ENCODE peak calls at places on chromosomes 2 and 18, in five cellular contexts. E, K, Y, J and C are unnamed samples.
A peak's percentile ranks its signal among the peaks of the same experiment; 100 is the strongest.

GRCh38 chr2:179692610-179693009 is 168.8 kb downstream of the ZNF385B start:
- DNase-seq in E (no peak), K (no peak), Y (no peak), J (no peak), C (no peak)

GRCh38 chr18:73318732-73319479 is 451.1 kb upstream of the NETO1 start:
- DNase-seq in E (no peak), K (no peak), Y (no peak), J (no peak), C (no peak)

GRCh38 chr18:45370190-45371010 is 244.9 kb upstream of the SLC14A2 start:
- DNase-seq in E (no peak), K (no peak), Y (no peak), J (no peak), C (no peak)

GRCh38 chr2:3023531-3023930 is 354.1 kb downstream of the EIPR1 start:
- DNase-seq in E (no peak), K (no peak), Y (no peak), J (no peak), C (no peak)

GRCh38 chr2:105541189-105542050 is 142.6 kb upstream of the FHL2 start:
- DNase-seq in E (no peak), K (no peak), Y (no peak), J (no peak), C (no peak)

GRCh38 chr2:165113414-165113813 is 90.4 kb downstream of the SCN3A start:
- DNase-seq in E (no peak), K (no peak), Y (no peak), J (no peak), C (no peak)

GRCh38 chr18:63905361-63905760 is 2.4 kb upstream of the SERPINB10 start:
- DNase-seq in E (no peak), K (no peak), Y (no peak), J (no peak), C (no peak)

GRCh38 chr2:174142290-174142689 is 106.0 kb downstream of the OLA1 start:
- DNase-seq in E (no peak), K (no peak), Y (no peak), J (no peak), C (no peak)

GRCh38 chr2:9231291-9232165 is 24.9 kb downstream of the ASAP2 start:
- DNase-seq in E (no peak), K (peak; percentile 60), Y (no peak), J (no peak), C (no peak)

GRCh38 chr2:160408575-160409291 is 84.9 kb downstream of the RBMS1 start:
- DNase-seq in E (no peak), K (no peak), Y (no peak), J (no peak), C (no peak)
- H3K27ac ChIP-seq in E (peak overlapping the region; percentile 96), K (peak overlapping the region; percentile 98), Y (no peak overlapping the region), J (no peak overlapping the region), C (no peak overlapping the region)

DNA sequence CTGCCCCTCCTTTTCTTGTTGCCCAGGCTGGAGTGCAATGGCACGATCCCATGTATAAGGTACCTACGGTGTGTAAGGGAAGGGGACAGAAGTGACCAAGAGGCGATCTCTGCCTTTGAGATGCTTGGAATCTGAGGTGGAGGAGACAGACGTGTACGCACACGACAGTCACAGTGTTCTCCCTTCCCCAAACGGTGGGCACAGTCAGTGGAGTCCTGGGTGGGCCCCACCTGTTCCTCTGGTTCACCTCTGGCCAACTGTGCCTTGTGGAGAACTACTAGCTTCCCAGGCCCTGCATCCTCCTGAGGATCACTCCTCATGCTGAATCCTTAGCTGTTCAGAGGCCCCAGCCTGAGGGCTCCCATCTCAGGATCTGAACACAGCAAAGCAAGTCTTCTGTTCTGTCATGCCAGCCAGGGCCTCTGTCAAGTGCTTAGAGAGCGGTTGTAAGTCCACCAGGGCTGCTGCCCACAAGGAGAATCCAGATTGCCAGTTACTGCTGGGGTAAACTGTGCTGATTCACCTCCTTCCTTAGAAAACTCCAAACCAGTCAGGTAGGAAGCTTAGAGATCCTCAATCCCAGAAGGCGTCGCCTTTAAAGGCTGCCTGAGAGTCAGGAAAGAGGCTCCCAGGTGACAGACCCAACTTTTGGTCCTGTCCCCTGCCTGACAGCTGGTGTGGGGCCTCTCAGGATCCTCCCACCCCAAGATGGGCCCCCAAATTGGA is 1.6 kb downstream of the SLC35F6 start:
- DNase-seq in E (no peak), K (no peak), Y (no peak), J (no peak), C (no peak)
- H3K4me3 ChIP-seq in E (peak overlapping the region; percentile 72), K (peak overlapping the region; percentile 94), Y (peak overlapping the region; percentile 100), J (peak overlapping the region; percentile 90), C (peak overlapping the region; percentile 78)

GRCh38 chr2:25362049-25362563 is 20.4 kb upstream of the DNMT3A start:
- DNase-seq in E (peak; percentile 91), K (peak; percentile 92), Y (peak; percentile 99), J (peak; percentile 91), C (peak; percentile 95)
- H3K27ac ChIP-seq in E (peak overlapping the region; percentile 30), K (peak overlapping the region; percentile 69), Y (peak overlapping the region; percentile 49), J (peak overlapping the region; percentile 69), C (peak overlapping the region; percentile 69)

DNA sequence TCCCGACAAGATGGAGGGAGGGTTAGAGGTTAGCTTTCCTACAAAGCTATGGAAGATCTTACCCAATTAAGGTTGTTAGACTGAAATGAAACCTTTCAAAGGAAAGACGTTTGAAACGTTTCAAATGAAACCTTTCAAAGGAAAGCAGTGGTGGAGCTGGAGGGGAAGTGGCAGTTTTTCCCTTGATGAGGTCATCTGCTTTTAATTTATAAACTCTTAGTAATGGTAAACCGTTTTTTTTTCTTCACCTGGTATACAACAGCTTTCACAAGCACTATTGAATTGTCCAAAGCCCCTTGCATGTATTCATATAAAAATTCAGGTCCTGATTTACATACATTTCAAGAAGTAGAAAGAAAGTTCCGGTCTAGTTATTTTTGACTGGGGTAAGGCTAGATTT is 7.4 kb downstream of the PMAIP1 start:
- DNase-seq in E (no peak), K (no peak), Y (no peak), J (no peak), C (no peak)
- H3K4me3 ChIP-seq in E (no peak overlapping the region), K (no peak overlapping the region), Y (no peak overlapping the region), J (no peak overlapping the region), C (no peak overlapping the region)

GRCh38 chr2:73700661-73701447 is 36.3 kb downstream of the TPRKB start:
- DNase-seq in E (no peak), K (no peak), Y (no peak), J (no peak), C (no peak)
- H3K27ac ChIP-seq in E (no peak overlapping the region), K (no peak overlapping the region), Y (no peak overlapping the region), J (no peak overlapping the region), C (no peak overlapping the region)